ENCODE peak calls at places on chromosomes 3 and 15, in five cellular contexts. Q, N, X, Z and U are unnamed samples.

GRCh38 chr3:40020689-40021088 is 211.3 kb downstream of the MYRIP start:
- DNase-seq in Q (no peak), N (no peak), X (no peak), Z (no peak), U (no peak)

GRCh38 chr15:65028338-65028737 is 1.1 kb downstream of the MTFMT start:
- DNase-seq in Q (no peak), N (no peak), X (no peak), Z (no peak), U (no peak)

GRCh38 chr3:113746955-113747718 is at the start of gene ATP6V1A:
- DNase-seq in Q (no peak), N (peak; percentile 77), X (peak; percentile 85), Z (peak; percentile 11), U (no peak)

GRCh38 chr15:34795267-34796081 is at the start of gene ACTC1:
- DNase-seq in Q (peak; percentile 52), N (peak; percentile 56), X (no peak), Z (no peak), U (no peak)

GRCh38 chr3:147890114-147890513 is 480.9 kb downstream of the ZIC1 start:
- DNase-seq in Q (no peak), N (no peak), X (no peak), Z (no peak), U (peak; percentile 33)

GRCh38 chr3:43063114-43063513 is 42.8 kb downstream of the POMGNT2 start:
- DNase-seq in Q (no peak), N (no peak), X (peak; percentile 48), Z (no peak), U (no peak)

GRCh38 chr3:166879661-166880060 is 500.4 kb downstream of the ZBBX start:
- DNase-seq in Q (no peak), N (no peak), X (no peak), Z (no peak), U (no peak)

GRCh38 chr3:192831111-192831644 is 86.5 kb downstream of the MB21D2 start:
- DNase-seq in Q (peak; percentile 98), N (no peak), X (no peak), Z (no peak), U (no peak)

GRCh38 chr3:185824467-185825378 is at the start of gene IGF2BP2:
- DNase-seq in Q (peak; percentile 80), N (peak; percentile 84), X (peak; percentile 61), Z (peak; percentile 74), U (no peak)

GRCh38 chr3:146750196-146750595 is 145.1 kb upstream of the PLSCR5 start:
- DNase-seq in Q (peak; percentile 0), N (no peak), X (no peak), Z (no peak), U (no peak)
- TF ChIP-seq MXI1 in Q (no peak), N (no peak), X (no peak), Z (no peak), U (no peak)

DNA sequence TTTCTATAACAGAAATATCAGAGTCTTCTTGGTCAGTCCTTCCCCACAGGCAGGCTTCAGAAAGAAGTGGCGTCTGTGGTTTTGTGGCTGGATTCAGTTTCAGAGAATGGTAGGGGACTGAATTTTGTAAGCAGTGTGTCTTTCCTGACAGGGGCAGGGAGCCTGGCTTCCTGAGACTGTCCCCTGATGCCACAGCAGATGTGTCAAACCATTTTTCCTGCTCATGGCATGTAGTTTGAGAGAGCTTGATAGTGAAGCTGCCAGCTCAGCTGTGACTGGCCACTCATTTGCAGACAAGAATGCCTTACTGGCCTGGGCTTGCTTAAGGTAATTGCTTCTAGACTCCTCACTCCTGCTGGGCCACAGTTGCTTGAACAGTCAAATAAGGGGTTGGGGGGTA is 26.4 kb downstream of the LARS2 start:
- DNase-seq in Q (no peak), N (no peak), X (no peak), Z (no peak), U (peak; percentile 31)
- TF ChIP-seq MXI1 in Q (no peak), N (no peak), X (no peak), Z (no peak), U (no peak)

GRCh38 chr3:141878812-141879211 is 2.4 kb downstream of the ATP1B3 start:
- DNase-seq in Q (peak; percentile 60), N (no peak), X (peak; percentile 34), Z (no peak), U (no peak)
- TF ChIP-seq MXI1 in Q (no peak), N (no peak), X (no peak), Z (no peak), U (no peak)

GRCh38 chr15:83064859-83065258 is 2.2 kb downstream of the BTBD1 start:
- DNase-seq in Q (peak; percentile 37), N (no peak), X (no peak), Z (no peak), U (no peak)
- TF ChIP-seq MXI1 in Q (no peak), N (no peak), X (no peak), Z (no peak), U (no peak)